ENCODE peak calls at places on chromosomes 13 and 19, in seven cellular contexts. One of them, this sample, is unnamed.

GRCh38 chr19:11265785-11266236 is 3.5 kb upstream of the DOCK6 start:
- DNase-seq in mesenchymal stem cell: no peak
- DNase-seq in HCT116: peak
- DNase-seq in fibroblast of lung: peak
- DNase-seq in neuronal stem cell: no peak
- DNase-seq in neural progenitor cell: no peak
- DNase-seq in MM.1S: no peak
- DNase-seq in this sample: peak

GRCh38 chr13:66410314-66410713 is 819.8 kb downstream of the PCDH9 start:
- DNase-seq in mesenchymal stem cell: peak
- DNase-seq in HCT116: no peak
- DNase-seq in fibroblast of lung: peak
- DNase-seq in neuronal stem cell: no peak
- DNase-seq in neural progenitor cell: no peak
- DNase-seq in MM.1S: no peak
- DNase-seq in this sample: no peak

GRCh38 chr19:12777217-12778019 is 2.1 kb upstream of the HOOK2 start:
- DNase-seq in mesenchymal stem cell: peak
- DNase-seq in HCT116: no peak
- DNase-seq in fibroblast of lung: peak
- DNase-seq in neuronal stem cell: no peak
- DNase-seq in neural progenitor cell: peak
- DNase-seq in MM.1S: peak
- DNase-seq in this sample: peak

GRCh38 chr19:15702590-15702930 is 25.3 kb upstream of the OR10H2 start:
- DNase-seq in mesenchymal stem cell: no peak
- DNase-seq in HCT116: peak
- DNase-seq in fibroblast of lung: no peak
- DNase-seq in neuronal stem cell: no peak
- DNase-seq in neural progenitor cell: no peak
- DNase-seq in MM.1S: peak
- DNase-seq in this sample: peak

GRCh38 chr19:661427-662196 is 1.4 kb downstream of the RNF126 start:
- DNase-seq in mesenchymal stem cell: peak
- DNase-seq in HCT116: no peak
- DNase-seq in fibroblast of lung: no peak
- DNase-seq in neuronal stem cell: no peak
- DNase-seq in neural progenitor cell: no peak
- DNase-seq in MM.1S: peak
- DNase-seq in this sample: peak

GRCh38 chr19:18254546-18255500 is 19.4 kb downstream of the IQCN start:
- DNase-seq in mesenchymal stem cell: no peak
- DNase-seq in HCT116: no peak
- DNase-seq in fibroblast of lung: no peak
- DNase-seq in neuronal stem cell: no peak
- DNase-seq in neural progenitor cell: no peak
- DNase-seq in MM.1S: peak
- DNase-seq in this sample: no peak

GRCh38 chr19:45523642-45524256 is 16.5 kb downstream of the VASP start:
- DNase-seq in mesenchymal stem cell: peak
- DNase-seq in HCT116: peak
- DNase-seq in fibroblast of lung: peak
- DNase-seq in neuronal stem cell: peak
- DNase-seq in neural progenitor cell: peak
- DNase-seq in MM.1S: peak
- DNase-seq in this sample: peak

GRCh38 chr13:106917024-106917491 is 349.1 kb upstream of the ARGLU1 start:
- DNase-seq in mesenchymal stem cell: no peak
- DNase-seq in HCT116: no peak
- DNase-seq in fibroblast of lung: no peak
- DNase-seq in neuronal stem cell: no peak
- DNase-seq in neural progenitor cell: peak
- DNase-seq in MM.1S: no peak
- DNase-seq in this sample: no peak

GRCh38 chr19:30719991-30720329 is 347.8 kb downstream of the ZNF536 start:
- DNase-seq in mesenchymal stem cell: peak
- DNase-seq in HCT116: no peak
- DNase-seq in fibroblast of lung: no peak
- DNase-seq in neuronal stem cell: no peak
- DNase-seq in neural progenitor cell: no peak
- DNase-seq in MM.1S: no peak
- DNase-seq in this sample: peak

GRCh38 chr19:35753634-35754364 is 3.0 kb downstream of the HSPB6 start:
- DNase-seq in mesenchymal stem cell: no peak
- DNase-seq in HCT116: no peak
- DNase-seq in fibroblast of lung: no peak
- DNase-seq in neuronal stem cell: no peak
- DNase-seq in neural progenitor cell: no peak
- DNase-seq in MM.1S: no peak
- DNase-seq in this sample: no peak

GRCh38 chr13:30744056-30744684 is 8.8 kb downstream of the ALOX5AP start:
- DNase-seq in mesenchymal stem cell: peak
- DNase-seq in HCT116: peak
- DNase-seq in fibroblast of lung: peak
- DNase-seq in neuronal stem cell: no peak
- DNase-seq in neural progenitor cell: no peak
- DNase-seq in MM.1S: peak
- DNase-seq in this sample: peak

GRCh38 chr13:104799152-104799551 is 1732.9 kb upstream of the SLC10A2 start:
- DNase-seq in mesenchymal stem cell: no peak
- DNase-seq in HCT116: no peak
- DNase-seq in fibroblast of lung: no peak
- DNase-seq in neuronal stem cell: no peak
- DNase-seq in neural progenitor cell: no peak
- DNase-seq in MM.1S: no peak
- DNase-seq in this sample: no peak

GRCh38 chr13:102846261-102847015 is 606 bp downstream of the ERCC5 start:
- DNase-seq in mesenchymal stem cell: peak
- DNase-seq in HCT116: peak
- DNase-seq in fibroblast of lung: peak
- DNase-seq in neuronal stem cell: no peak
- DNase-seq in neural progenitor cell: peak
- DNase-seq in MM.1S: peak
- DNase-seq in this sample: peak

GRCh38 chr19:55301459-55302331 is 17.9 kb downstream of the BRSK1 start:
- DNase-seq in mesenchymal stem cell: peak
- DNase-seq in HCT116: peak
- DNase-seq in fibroblast of lung: peak
- DNase-seq in neuronal stem cell: peak
- DNase-seq in neural progenitor cell: peak
- DNase-seq in MM.1S: peak
- DNase-seq in this sample: peak

GRCh38 chr13:46170268-46170667 is 11.7 kb downstream of the LCP1 start:
- DNase-seq in mesenchymal stem cell: no peak
- DNase-seq in HCT116: no peak
- DNase-seq in fibroblast of lung: no peak
- DNase-seq in neuronal stem cell: no peak
- DNase-seq in neural progenitor cell: no peak
- DNase-seq in MM.1S: no peak
- DNase-seq in this sample: no peak

GRCh38 chr19:51689751-51690358 is 3.3 kb upstream of the SPACA6 start:
- DNase-seq in mesenchymal stem cell: peak
- DNase-seq in HCT116: no peak
- DNase-seq in fibroblast of lung: peak
- DNase-seq in neuronal stem cell: peak
- DNase-seq in neural progenitor cell: peak
- DNase-seq in MM.1S: no peak
- DNase-seq in this sample: no peak

GRCh38 chr13:58620171-58620570 is 988.6 kb downstream of the PCDH17 start:
- DNase-seq in mesenchymal stem cell: peak
- DNase-seq in HCT116: no peak
- DNase-seq in fibroblast of lung: no peak
- DNase-seq in neuronal stem cell: no peak
- DNase-seq in neural progenitor cell: peak
- DNase-seq in MM.1S: no peak
- DNase-seq in this sample: no peak

GRCh38 chr13:104773775-104774174 is 1707.6 kb upstream of the SLC10A2 start:
- DNase-seq in mesenchymal stem cell: peak
- DNase-seq in HCT116: peak
- DNase-seq in fibroblast of lung: peak
- DNase-seq in neuronal stem cell: peak
- DNase-seq in neural progenitor cell: peak
- DNase-seq in MM.1S: peak
- DNase-seq in this sample: peak

GRCh38 chr13:79432992-79433391 is 26.9 kb upstream of the RBM26 start:
- DNase-seq in mesenchymal stem cell: no peak
- DNase-seq in HCT116: no peak
- DNase-seq in fibroblast of lung: no peak
- DNase-seq in neuronal stem cell: no peak
- DNase-seq in neural progenitor cell: no peak
- DNase-seq in MM.1S: no peak
- DNase-seq in this sample: no peak

GRCh38 chr19:43554317-43554895 is 20.9 kb downstream of the XRCC1 start:
- DNase-seq in mesenchymal stem cell: no peak
- DNase-seq in HCT116: no peak
- DNase-seq in fibroblast of lung: no peak
- DNase-seq in neuronal stem cell: no peak
- DNase-seq in neural progenitor cell: no peak
- DNase-seq in MM.1S: no peak
- DNase-seq in this sample: no peak
- H3K4me2 ChIP-seq in mesenchymal stem cell: no peak
- H3K4me2 ChIP-seq in HCT116: no peak
- H3K4me2 ChIP-seq in fibroblast of lung: no peak
- H3K4me2 ChIP-seq in neuronal stem cell: no peak
- H3K4me2 ChIP-seq in neural progenitor cell: no peak
- H3K4me2 ChIP-seq in MM.1S: no peak
- H3K4me2 ChIP-seq in this sample: no peak

DNA sequence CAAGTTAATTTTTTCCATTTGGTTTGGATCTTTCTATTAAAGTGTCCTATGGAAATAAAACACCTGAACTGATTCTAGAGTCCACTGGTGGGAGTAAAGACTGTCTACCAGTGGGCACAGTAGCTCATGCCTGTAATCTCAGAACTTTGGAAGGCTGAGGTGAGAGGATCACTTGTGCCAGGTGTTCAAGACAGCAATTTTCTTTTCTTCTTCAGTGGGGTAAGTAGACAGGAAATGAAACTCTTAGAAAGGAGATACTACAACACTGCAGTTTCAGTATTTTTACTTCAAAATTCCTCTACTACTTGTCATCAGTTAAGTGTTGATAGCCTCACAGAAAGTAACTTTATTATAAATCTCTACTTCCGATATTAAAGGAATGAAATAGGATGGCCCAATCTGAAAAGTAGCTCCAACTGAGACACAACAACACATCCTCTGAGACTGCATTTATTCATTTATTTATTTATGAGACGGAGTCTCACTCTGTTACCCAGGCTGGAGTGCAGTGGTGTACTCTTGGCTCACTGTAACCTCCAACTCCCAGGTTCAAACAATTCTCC is 26.3 kb downstream of the DNMT1 start:
- DNase-seq in mesenchymal stem cell: no peak
- DNase-seq in HCT116: no peak
- DNase-seq in fibroblast of lung: no peak
- DNase-seq in neuronal stem cell: no peak
- DNase-seq in neural progenitor cell: no peak
- DNase-seq in MM.1S: peak
- DNase-seq in this sample: no peak
- H3K27ac ChIP-seq in mesenchymal stem cell: no peak
- H3K27ac ChIP-seq in HCT116: no peak
- H3K27ac ChIP-seq in fibroblast of lung: no peak
- H3K27ac ChIP-seq in neuronal stem cell: no peak
- H3K27ac ChIP-seq in neural progenitor cell: no peak
- H3K27ac ChIP-seq in MM.1S: peak
- H3K27ac ChIP-seq in this sample: no peak

GRCh38 chr13:109840893-109841287 is 54.5 kb upstream of the IRS2 start:
- DNase-seq in mesenchymal stem cell: no peak
- DNase-seq in HCT116: no peak
- DNase-seq in fibroblast of lung: no peak
- DNase-seq in neuronal stem cell: no peak
- DNase-seq in neural progenitor cell: no peak
- DNase-seq in MM.1S: no peak
- DNase-seq in this sample: no peak
- H3K4me2 ChIP-seq in mesenchymal stem cell: no peak
- H3K4me2 ChIP-seq in HCT116: peak
- H3K4me2 ChIP-seq in fibroblast of lung: no peak
- H3K4me2 ChIP-seq in neuronal stem cell: no peak
- H3K4me2 ChIP-seq in neural progenitor cell: no peak
- H3K4me2 ChIP-seq in MM.1S: no peak
- H3K4me2 ChIP-seq in this sample: peak

GRCh38 chr13:19984430-19985218 is 26.1 kb downstream of the ZMYM2 start:
- DNase-seq in mesenchymal stem cell: peak
- DNase-seq in HCT116: peak
- DNase-seq in fibroblast of lung: peak
- DNase-seq in neuronal stem cell: peak
- DNase-seq in neural progenitor cell: peak
- DNase-seq in MM.1S: peak
- DNase-seq in this sample: peak
- H3K27ac ChIP-seq in mesenchymal stem cell: peak
- H3K27ac ChIP-seq in HCT116: no peak
- H3K27ac ChIP-seq in fibroblast of lung: no peak
- H3K27ac ChIP-seq in neuronal stem cell: no peak
- H3K27ac ChIP-seq in neural progenitor cell: peak
- H3K27ac ChIP-seq in MM.1S: no peak
- H3K27ac ChIP-seq in this sample: no peak

GRCh38 chr19:6232567-6232966 is 47.2 kb downstream of the MLLT1 start:
- DNase-seq in mesenchymal stem cell: peak
- DNase-seq in HCT116: no peak
- DNase-seq in fibroblast of lung: peak
- DNase-seq in neuronal stem cell: no peak
- DNase-seq in neural progenitor cell: no peak
- DNase-seq in MM.1S: no peak
- DNase-seq in this sample: peak
- H3K4me2 ChIP-seq in mesenchymal stem cell: peak
- H3K4me2 ChIP-seq in HCT116: no peak
- H3K4me2 ChIP-seq in fibroblast of lung: peak
- H3K4me2 ChIP-seq in neuronal stem cell: no peak
- H3K4me2 ChIP-seq in neural progenitor cell: no peak
- H3K4me2 ChIP-seq in MM.1S: no peak
- H3K4me2 ChIP-seq in this sample: peak

DNA sequence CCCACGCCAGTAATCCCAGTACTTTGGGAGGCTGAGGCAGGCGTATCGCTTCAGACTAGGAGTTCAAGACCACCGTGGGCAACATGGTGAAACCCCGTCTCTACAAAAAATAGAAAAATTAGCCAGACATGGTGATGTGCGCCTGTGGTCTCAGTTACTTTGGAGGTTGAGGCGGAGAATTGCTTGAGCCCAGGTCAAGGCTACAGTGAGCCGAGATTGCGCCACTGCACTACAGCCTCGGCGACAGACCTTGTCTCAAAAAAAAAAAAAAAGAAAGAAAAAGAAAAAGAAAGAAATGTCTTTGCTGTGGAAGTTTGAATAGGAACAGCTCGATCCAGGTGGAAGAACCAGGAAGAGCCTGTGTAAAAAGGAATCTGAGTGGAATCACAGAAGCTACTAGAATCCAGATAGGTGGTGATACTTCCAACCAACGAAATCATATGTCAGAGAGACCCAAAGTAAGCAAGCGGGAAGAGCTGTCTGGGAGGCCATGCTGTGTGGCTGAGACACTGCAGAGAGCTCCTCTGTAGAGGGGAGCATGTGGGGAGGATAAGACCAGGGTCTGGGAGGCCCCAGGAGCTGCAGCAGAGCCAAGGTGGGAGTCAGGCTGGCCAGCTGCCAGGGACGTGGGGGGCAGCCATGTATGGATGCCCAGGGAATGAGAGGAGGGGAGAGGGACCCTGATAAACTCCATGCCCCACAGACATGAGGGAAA is 21.1 kb downstream of the LATS2 start:
- DNase-seq in mesenchymal stem cell: no peak
- DNase-seq in HCT116: no peak
- DNase-seq in fibroblast of lung: no peak
- DNase-seq in neuronal stem cell: no peak
- DNase-seq in neural progenitor cell: no peak
- DNase-seq in MM.1S: no peak
- DNase-seq in this sample: no peak
- H3K27ac ChIP-seq in mesenchymal stem cell: no peak
- H3K27ac ChIP-seq in HCT116: no peak
- H3K27ac ChIP-seq in fibroblast of lung: no peak
- H3K27ac ChIP-seq in neuronal stem cell: no peak
- H3K27ac ChIP-seq in neural progenitor cell: peak
- H3K27ac ChIP-seq in MM.1S: no peak
- H3K27ac ChIP-seq in this sample: no peak

This sample was measured in mammary epithelial cell.